ENCODE peak calls at places on chromosomes 2 and 18, in eight cellular contexts. J, T, L, H, A, C, U and B are unnamed samples.
A peak's percentile ranks its signal among the peaks of the same experiment; 100 is the strongest.

GRCh38 chr2:196277002-196277401 is 105.6 kb upstream of the STK17B start:
- DNase-seq in U (no peak), C (peak; percentile 65), H (no peak), L (no peak), J (no peak), T (no peak), A (no peak), B (no peak)

GRCh38 chr2:121088251-121089004 is 196.6 kb downstream of the TFCP2L1 start:
- DNase-seq in C (no peak), U (no peak), A (peak; percentile 48), H (no peak), L (no peak), T (no peak), J (no peak), B (no peak)

GRCh38 chr2:154386186-154386585 is 312.3 kb upstream of the KCNJ3 start:
- DNase-seq in T (no peak), C (no peak), J (no peak), A (no peak), L (no peak), H (no peak), U (no peak), B (no peak)

GRCh38 chr2:113962692-113963480 is 73.0 kb downstream of the ACTR3 start:
- DNase-seq in J (no peak), U (no peak), A (no peak), C (no peak), L (no peak), T (no peak), H (no peak), B (peak; percentile 41)

GRCh38 chr18:65235966-65236634 is 514.7 kb upstream of the CDH7 start:
- DNase-seq in L (no peak), A (peak; percentile 68), T (no peak), U (no peak), C (no peak), H (no peak), J (peak; percentile 8), B (no peak)

GRCh38 chr2:27152796-27153464 is 4.1 kb downstream of the TCF23 start:
- DNase-seq in A (no peak), L (no peak), T (no peak), C (no peak), J (no peak), H (no peak), U (no peak), B (no peak)

GRCh38 chr2:216008387-216008786 is 5.0 kb downstream of the MREG start:
- DNase-seq in T (no peak), C (no peak), L (no peak), H (no peak), U (no peak), J (no peak), A (no peak), B (no peak)

GRCh38 chr2:233867993-233868532 is at the start of gene MSL3B:
- DNase-seq in A (peak; percentile 77), U (peak; percentile 49), L (no peak), H (no peak), T (no peak), J (peak; percentile 48), C (peak; percentile 74), B (no peak)

GRCh38 chr2:106147159-106147558 is 46.9 kb downstream of the UXS1 start:
- DNase-seq in T (no peak), C (no peak), A (no peak), J (no peak), U (no peak), L (peak; percentile 41), H (no peak), B (peak; percentile 1)

GRCh38 chr2:15941970-15942710 is 1.8 kb downstream of the MYCN start:
- DNase-seq in J (peak; percentile 48), A (peak; percentile 100), U (peak; percentile 51), L (no peak), T (no peak), C (peak; percentile 36), H (no peak), B (no peak)

GRCh38 chr2:204024503-204024902 is 87.9 kb downstream of the ICOS start:
- DNase-seq in C (peak; percentile 73), L (no peak), H (no peak), U (peak; percentile 27), J (peak; percentile 40), A (peak; percentile 54), T (no peak), B (no peak)

GRCh38 chr2:149446735-149447134 is 116.3 kb downstream of the LYPD6 start:
- DNase-seq in H (no peak), A (no peak), J (no peak), U (no peak), L (no peak), C (no peak), T (no peak), B (no peak)

GRCh38 chr2:224261316-224261715 is 140.6 kb downstream of the FAM124B start:
- DNase-seq in L (no peak), J (no peak), U (no peak), A (no peak), H (no peak), C (no peak), T (no peak), B (no peak)

GRCh38 chr18:34893239-34893638 is 148.0 kb upstream of the MAPRE2 start:
- DNase-seq in U (no peak), C (no peak), A (no peak), J (no peak), T (no peak), L (no peak), H (no peak), B (no peak)

GRCh38 chr2:149597050-149598013 is 9.8 kb upstream of the MMADHC start:
- DNase-seq in C (peak; percentile 84), H (no peak), L (peak; percentile 86), T (no peak), J (peak; percentile 47), A (peak; percentile 21), U (peak; percentile 53), B (peak; percentile 70)

DNA sequence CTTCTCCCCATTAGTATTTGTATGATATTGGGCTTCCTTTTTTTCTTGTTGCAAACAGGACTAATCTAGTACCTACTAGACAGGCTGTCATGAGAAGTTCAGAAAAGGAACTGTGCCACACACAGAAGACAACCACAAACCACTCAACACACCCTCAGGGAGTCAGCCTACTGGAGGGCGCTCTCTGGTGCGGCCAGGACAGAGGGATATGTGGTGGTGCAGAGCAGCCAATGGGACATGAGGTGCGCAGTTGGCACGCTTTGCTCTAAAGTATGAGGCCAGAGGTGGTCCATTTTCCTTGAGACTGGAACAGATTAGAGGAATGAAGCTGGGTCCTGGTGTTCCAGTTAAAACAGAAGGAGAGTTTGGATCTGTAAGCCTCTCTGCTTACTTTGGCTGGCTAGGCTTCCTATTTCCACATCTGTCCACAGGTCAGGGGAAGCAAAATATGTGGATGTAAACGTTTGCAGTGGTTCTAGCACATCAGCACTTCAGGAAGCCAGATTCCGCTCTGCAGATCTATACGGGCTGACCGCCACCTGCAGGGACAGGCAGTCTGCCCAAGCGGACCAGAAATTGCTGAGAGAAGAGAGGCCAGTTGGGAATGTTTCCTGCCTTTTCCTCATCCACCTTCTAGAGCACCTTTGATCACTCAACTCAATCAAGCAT is 114.1 kb downstream of the GFPT1 start:
- DNase-seq in J (no peak), H (no peak), C (peak; percentile 39), L (no peak), U (no peak), T (no peak), A (no peak), B (no peak)
- TF ChIP-seq CTCF in J (no peak), H (no peak), C (peak; percentile 55), L (no peak), U (no peak), T (no peak), A (no peak), B (no peak)

DNA sequence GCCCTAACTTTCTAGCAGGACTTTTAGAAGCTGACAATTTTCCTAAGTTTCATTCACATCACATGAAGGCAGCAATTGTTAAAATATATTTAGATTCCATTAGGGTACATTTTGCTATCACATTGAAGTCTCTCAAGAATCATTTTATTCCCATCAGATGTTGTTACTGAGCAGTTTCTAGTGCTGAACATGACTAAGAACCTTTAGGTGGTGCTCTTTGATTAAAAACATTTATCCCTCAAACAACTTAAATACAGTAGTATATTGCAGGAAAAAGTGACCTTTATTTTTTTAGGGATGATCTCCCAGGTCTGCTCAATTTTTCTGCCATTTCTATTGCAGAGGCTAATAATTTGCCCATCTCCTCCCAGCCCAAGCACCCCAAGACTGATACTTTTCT is 22.9 kb upstream of the NARS1 start:
- DNase-seq in T (no peak), H (no peak), C (no peak), A (no peak), U (no peak), L (no peak), J (no peak), B (no peak)
- TF ChIP-seq CTCF in T (peak; percentile 32), H (no peak), C (no peak), A (no peak), U (no peak), L (no peak), J (no peak), B (peak; percentile 4)

GRCh38 chr2:211347328-211347727 is 790.9 kb downstream of the CPS1 start:
- DNase-seq in H (no peak), J (no peak), C (peak; percentile 21), U (no peak), L (no peak), T (no peak), A (no peak), B (no peak)
- TF ChIP-seq CTCF in H (no peak), J (no peak), C (peak; percentile 50), U (no peak), L (no peak), T (no peak), A (peak; percentile 43), B (no peak)

GRCh38 chr2:73995810-73996209 is 11.1 kb downstream of the TET3 start:
- DNase-seq in L (no peak), H (no peak), C (no peak), U (no peak), T (no peak), J (no peak), A (no peak), B (no peak)
- TF ChIP-seq CTCF in L (peak; percentile 7), H (no peak), C (peak; percentile 56), U (no peak), T (no peak), J (no peak), A (peak; percentile 9), B (no peak)

GRCh38 chr2:214489181-214489580 is 78.3 kb downstream of the VWC2L start:
- DNase-seq in L (no peak), T (no peak), U (no peak), C (peak; percentile 9), H (no peak), J (no peak), A (no peak), B (no peak)
- TF ChIP-seq CTCF in L (no peak), T (peak; percentile 11), U (no peak), C (peak; percentile 30), H (no peak), J (no peak), A (peak; percentile 32), B (no peak)